ENCODE peak calls at places on chromosomes 2 and 18, in six cellular contexts. E is upper lobe of right lung; X is IMR-90; K is GM23248; C is hepatocyte; A is CD4-positive, alpha-beta T cell. P is an unnamed sample.

GRCh38 chr2:240131296-240131695 is 4.8 kb downstream of the COPS9 start:
- DNase-seq in E (peak), X (no peak), K (no peak), C (no peak), A (no peak), P (no peak)

GRCh38 chr2:42138163-42139016 is 30.8 kb upstream of the EML4 start:
- DNase-seq in E (no peak), X (peak), K (peak), C (peak), A (no peak), P (no peak)

GRCh38 chr18:48657446-48658120 is 118.8 kb downstream of the CTIF start:
- DNase-seq in E (no peak), X (no peak), K (peak), C (no peak), A (no peak), P (peak)

GRCh38 chr2:158810761-158811470 is 15.8 kb downstream of the DAPL1 start:
- DNase-seq in E (no peak), X (no peak), K (no peak), C (no peak), A (no peak), P (no peak)

GRCh38 chr2:207107551-207107950 is 58.2 kb downstream of the KLF7 start:
- DNase-seq in E (no peak), X (no peak), K (no peak), C (no peak), A (no peak), P (peak)

GRCh38 chr2:54601339-54601738 is 122.1 kb upstream of the EML6 start:
- DNase-seq in E (no peak), X (no peak), K (peak), C (no peak), A (no peak), P (no peak)

GRCh38 chr2:25606892-25607291 is 66.5 kb downstream of the DTNB start:
- DNase-seq in E (no peak), X (peak), K (peak), C (peak), A (no peak), P (no peak)

GRCh38 chr2:29010946-29011649 is 30.0 kb downstream of the TOGARAM2 start:
- DNase-seq in E (no peak), X (peak), K (peak), C (peak), A (peak), P (no peak)

GRCh38 chr18:21191596-21192307 is 50.3 kb upstream of the GREB1L start:
- DNase-seq in E (no peak), X (peak), K (peak), C (peak), A (no peak), P (peak)

GRCh38 chr2:168851674-168852320 is 38.4 kb downstream of the SPC25 start:
- DNase-seq in E (no peak), X (peak), K (peak), C (peak), A (no peak), P (no peak)

GRCh38 chr2:235804676-235805075 is 310.8 kb downstream of the AGAP1 start:
- DNase-seq in E (no peak), X (no peak), K (no peak), C (no peak), A (no peak), P (no peak)

GRCh38 chr18:9017170-9017899 is 85.2 kb upstream of the NDUFV2 start:
- DNase-seq in E (peak), X (peak), K (peak), C (peak), A (peak), P (no peak)

GRCh38 chr2:43874776-43875451 is 36.1 kb downstream of the ABCG8 start:
- DNase-seq in E (no peak), X (no peak), K (no peak), C (no peak), A (no peak), P (no peak)

GRCh38 chr2:186456941-186457340 is 29.1 kb upstream of the ZC3H15 start:
- DNase-seq in E (no peak), X (peak), K (peak), C (no peak), A (no peak), P (no peak)

DNA sequence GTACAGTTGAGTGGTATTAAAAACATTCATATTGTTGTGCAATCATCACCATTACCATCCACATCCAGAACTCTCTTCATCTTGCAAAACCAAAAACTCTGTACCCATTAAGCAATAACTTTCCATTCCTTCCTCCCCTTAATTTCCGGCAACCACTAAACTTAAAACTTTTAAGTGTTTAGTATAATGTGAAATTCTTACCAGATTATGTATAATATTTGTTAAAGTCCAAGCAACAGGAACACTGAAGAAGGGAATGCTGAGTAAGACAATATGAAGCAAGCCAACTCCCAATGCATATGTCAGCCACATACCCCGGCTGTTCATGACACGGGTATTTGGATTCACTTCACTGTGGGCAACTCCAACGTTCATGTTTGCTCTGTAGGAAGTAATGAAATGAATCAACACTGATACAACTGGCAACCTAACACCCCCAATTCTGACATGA is 1.9 kb downstream of the ORMDL1 start:
- DNase-seq in E (no peak), X (peak), K (peak), C (no peak), A (no peak), P (no peak)
- H3K27ac ChIP-seq in E (peak), X (peak), K (peak), C (peak), A (no peak), P (no peak)

DNA sequence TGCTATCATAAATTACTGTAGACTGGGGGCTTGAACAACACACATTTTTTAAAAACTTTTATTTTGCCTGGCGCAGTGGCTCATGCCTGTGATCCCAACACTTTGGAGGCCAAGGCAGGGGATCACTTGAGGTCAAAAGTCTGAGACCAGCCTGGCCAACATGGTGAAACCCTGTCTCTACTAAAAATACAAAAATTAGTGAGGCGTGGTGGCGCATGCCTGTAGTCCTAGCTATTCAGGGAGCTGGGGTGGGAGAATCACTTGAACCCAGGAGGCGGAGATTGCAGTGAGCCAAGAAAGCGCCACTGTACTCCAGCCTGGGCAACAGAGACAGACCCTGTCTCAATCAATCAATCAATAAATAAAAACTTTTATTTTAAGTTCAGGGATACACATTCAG is 9.1 kb downstream of the KCNK3 start:
- DNase-seq in E (no peak), X (no peak), K (no peak), C (no peak), A (no peak), P (no peak)
- H3K27ac ChIP-seq in E (no peak), X (no peak), K (no peak), C (no peak), A (no peak), P (no peak)

GRCh38 chr2:191013617-191013875 is 425 bp downstream of the STAT1 start:
- DNase-seq in E (no peak), X (no peak), K (no peak), C (no peak), A (no peak), P (no peak)

GRCh38 chr2:191013876-191014652 is at the start of gene STAT1:
- DNase-seq in E (peak), X (peak), K (peak), C (peak), A (peak), P (peak)

GRCh38 chr2:191015831-191016230 is 1.9 kb upstream of the STAT1 start:
- DNase-seq in E (no peak), X (no peak), K (no peak), C (no peak), A (no peak), P (no peak)

GRCh38 chr2:191014653-191015020 is 666 bp upstream of the STAT1 start:
- DNase-seq in E (no peak), X (no peak), K (no peak), C (no peak), A (no peak), P (no peak)

GRCh38 chr2:191015229-191015628 is 1.3 kb upstream of the STAT1 start:
- DNase-seq in E (no peak), X (no peak), K (no peak), C (no peak), A (no peak), P (no peak)
- H3K27ac ChIP-seq in E (peak), X (no peak), K (peak), C (peak), A (peak), P (no peak)

DNA sequence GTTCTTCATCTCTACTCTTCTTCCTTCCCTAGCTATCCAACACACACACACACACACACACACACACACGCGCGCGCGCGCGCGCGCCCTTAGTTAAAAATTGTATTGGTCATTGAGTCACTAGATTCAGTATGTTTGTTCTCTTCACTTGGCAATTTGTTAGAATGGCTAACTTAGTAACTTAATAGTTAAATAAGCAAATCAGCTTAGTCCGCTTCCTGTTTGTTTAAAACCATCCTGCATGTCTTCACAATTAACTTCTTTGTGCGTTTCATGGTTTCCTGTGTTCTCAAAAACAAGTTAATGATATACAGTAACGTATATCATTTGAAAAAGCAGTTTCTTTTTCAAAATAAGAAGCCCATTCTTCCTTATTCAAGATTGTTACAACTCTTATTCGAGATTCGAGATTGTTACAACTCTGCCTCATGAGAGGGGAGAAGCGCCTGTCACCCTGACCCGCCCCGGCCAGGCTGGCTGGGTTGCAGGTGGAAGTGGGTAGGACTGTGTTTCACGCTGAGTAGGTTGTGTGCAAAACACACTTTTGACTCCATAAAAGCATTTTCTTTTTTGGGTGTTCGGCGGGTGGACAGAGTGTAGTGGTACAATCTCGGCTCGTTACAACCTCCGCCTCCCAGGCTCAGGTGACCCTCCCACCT is 9.5 kb upstream of the CNNM3 start:
- DNase-seq in E (no peak), X (peak), K (no peak), C (no peak), A (peak), P (no peak)
- H3K27ac ChIP-seq in E (peak), X (no peak), K (no peak), C (no peak), A (peak), P (no peak)

GRCh38 chr2:48257456-48257855 is 272.5 kb upstream of the STON1 start:
- DNase-seq in E (no peak), X (no peak), K (no peak), C (no peak), A (no peak), P (no peak)
- H3K27ac ChIP-seq in E (no peak), X (no peak), K (no peak), C (no peak), A (no peak), P (no peak)

P was measured in caudate nucleus.